ENCODE peak calls at places on chromosomes 4 and X, in ten cellular contexts. X is HT1080; W is activated CD4-positive, alpha-beta T cell treated with anti-CD3 and anti-CD28 coated beads, Interleukin-2, amount 10 ng/mL, durations not matched to agents 7 days and 5 days; L is HCT116; O is T47D; V is Ammon's horn; H is COR-L47; J is aorta; F is activated CD8-positive, alpha-beta memory T cell treated with anti-CD3 and anti-CD28 coated beads for 48 hours; G is fibroblast of the conjunctiva. R is an unnamed sample.

GRCh38 chrX:71636438-71637252 is 18.3 kb upstream of the CXCR3 start:
- DNase-seq in X (peak; percentile 33), W (no peak), L (no peak), O (no peak), V (peak; percentile 56), H (no peak), J (no peak), F (no peak), G (no peak), R (no peak)

GRCh38 chr4:152896819-152897218 is 39.3 kb upstream of the FHDC1 start:
- DNase-seq in X (no peak), W (no peak), L (no peak), O (no peak), V (no peak), H (no peak), J (no peak), F (no peak), G (no peak), R (no peak)

GRCh38 chr4:173281001-173281400 is 53.2 kb downstream of the HMGB2 start:
- DNase-seq in X (no peak), W (no peak), L (no peak), O (peak; percentile 4), V (no peak), H (no peak), J (no peak), F (no peak), G (no peak), R (no peak)

GRCh38 chr4:81807927-81808672 is 336.4 kb upstream of the RASGEF1B start:
- DNase-seq in X (peak; percentile 12), W (no peak), L (no peak), O (peak; percentile 17), V (no peak), H (peak; percentile 96), J (no peak), F (no peak), G (no peak), R (no peak)

GRCh38 chr4:75653845-75654503 is 19.2 kb downstream of the G3BP2 start:
- DNase-seq in X (peak; percentile 44), W (no peak), L (no peak), O (peak; percentile 48), V (peak; percentile 15), H (peak; percentile 31), J (no peak), F (no peak), G (no peak), R (no peak)

GRCh38 chrX:140548985-140549384 is 44.1 kb upstream of the SOX3 start:
- DNase-seq in X (no peak), W (no peak), L (no peak), O (no peak), V (no peak), H (no peak), J (no peak), F (no peak), G (no peak), R (no peak)

GRCh38 chr4:4780634-4781287 is 78.7 kb upstream of the MSX1 start:
- DNase-seq in X (peak; percentile 65), W (no peak), L (no peak), O (no peak), V (no peak), H (no peak), J (no peak), F (no peak), G (peak; percentile 45), R (no peak)

GRCh38 chrX:39133971-39134370 is 332.7 kb downstream of the MID1IP1 start:
- DNase-seq in X (no peak), W (peak; percentile 7), L (no peak), O (peak; percentile 46), V (no peak), H (no peak), J (no peak), F (no peak), G (no peak), R (no peak)

GRCh38 chr4:168076989-168077725 is 15.2 kb upstream of the ANXA10 start:
- DNase-seq in X (peak; percentile 37), W (peak; percentile 50), L (peak; percentile 88), O (peak; percentile 76), V (peak; percentile 70), H (peak; percentile 55), J (peak; percentile 41), F (no peak), G (peak; percentile 65), R (peak; percentile 0)

GRCh38 chrX:134990475-134991473 is at the start of gene SMIM10:
- DNase-seq in X (peak; percentile 8), W (peak; percentile 6), L (no peak), O (no peak), V (peak; percentile 25), H (no peak), J (peak; percentile 86), F (peak; percentile 18), G (peak; percentile 48), R (no peak)

GRCh38 chrX:146278381-146278780 is 460.8 kb downstream of the SLITRK2 start:
- DNase-seq in X (peak; percentile 8), W (no peak), L (no peak), O (peak; percentile 4), V (peak; percentile 6), H (no peak), J (no peak), F (no peak), G (no peak), R (no peak)

GRCh38 chr4:147194107-147194506 is 248.4 kb upstream of the TTC29 start:
- DNase-seq in X (no peak), W (no peak), L (no peak), O (no peak), V (no peak), H (no peak), J (no peak), F (no peak), G (no peak), R (no peak)

GRCh38 chr4:40699648-40700047 is 50.1 kb upstream of the NSUN7 start:
- DNase-seq in X (peak; percentile 72), W (no peak), L (no peak), O (no peak), V (no peak), H (no peak), J (no peak), F (no peak), G (peak; percentile 8), R (no peak)

GRCh38 chrX:100650841-100651240 is 6.8 kb downstream of the SRPX2 start:
- DNase-seq in X (no peak), W (no peak), L (no peak), O (no peak), V (no peak), H (no peak), J (no peak), F (no peak), G (no peak), R (no peak)

GRCh38 chr4:124334119-124334518 is 378.4 kb downstream of the ANKRD50 start:
- DNase-seq in X (peak; percentile 62), W (no peak), L (peak; percentile 60), O (peak; percentile 68), V (peak; percentile 44), H (peak; percentile 26), J (no peak), F (no peak), G (peak; percentile 79), R (no peak)

GRCh38 chrX:2907295-2907694 is 21.8 kb downstream of the ARSD start:
- DNase-seq in X (no peak), W (no peak), L (no peak), O (no peak), V (no peak), H (no peak), J (no peak), F (no peak), G (no peak), R (no peak)

GRCh38 chr4:102321260-102321991 is 23.9 kb downstream of the SLC39A8 start:
- DNase-seq in X (no peak), W (no peak), L (no peak), O (no peak), V (no peak), H (no peak), J (no peak), F (no peak), G (no peak), R (no peak)

GRCh38 chr4:153333874-153334273 is 10.6 kb upstream of the MND1 start:
- DNase-seq in X (peak; percentile 50), W (no peak), L (no peak), O (no peak), V (no peak), H (no peak), J (no peak), F (no peak), G (no peak), R (no peak)

GRCh38 chr4:17814140-17814539 is 3.4 kb downstream of the NCAPG start:
- DNase-seq in X (peak; percentile 82), W (no peak), L (no peak), O (no peak), V (no peak), H (no peak), J (no peak), F (no peak), G (no peak), R (no peak)

GRCh38 chr4:108370291-108370690 is 201.6 kb upstream of the LEF1 start:
- DNase-seq in X (no peak), W (no peak), L (no peak), O (no peak), V (no peak), H (no peak), J (no peak), F (peak; percentile 42), G (no peak), R (no peak)

GRCh38 chr4:163505374-163505773 is 10.9 kb downstream of the TMA16 start:
- DNase-seq in X (no peak), W (no peak), L (no peak), O (no peak), V (no peak), H (no peak), J (no peak), F (no peak), G (no peak), R (no peak)

GRCh38 chr4:76977731-76978350 is 28.3 kb downstream of the SEPTIN11 start:
- DNase-seq in X (peak; percentile 89), W (no peak), L (no peak), O (no peak), V (no peak), H (no peak), J (no peak), F (no peak), G (peak; percentile 60), R (no peak)

GRCh38 chr4:138196153-138196552 is 46.0 kb downstream of the SLC7A11 start:
- DNase-seq in X (no peak), W (no peak), L (no peak), O (no peak), V (no peak), H (no peak), J (no peak), F (no peak), G (no peak), R (no peak)

GRCh38 chr4:47705326-47705981 is 132.4 kb downstream of the CORIN start:
- DNase-seq in X (peak; percentile 28), W (no peak), L (no peak), O (peak; percentile 22), V (peak; percentile 7), H (peak; percentile 36), J (no peak), F (no peak), G (peak; percentile 13), R (no peak)

GRCh38 chr4:104210420-104210819 is 284.3 kb downstream of the CXXC4 start:
- DNase-seq in X (no peak), W (no peak), L (no peak), O (no peak), V (no peak), H (no peak), J (no peak), F (no peak), G (no peak), R (no peak)

GRCh38 chr4:181278941-181279340 is 964.3 kb upstream of the TENM3 start:
- DNase-seq in X (no peak), W (no peak), L (no peak), O (no peak), V (no peak), H (no peak), J (no peak), F (no peak), G (no peak), R (no peak)

GRCh38 chr4:92163348-92163747 is 140.4 kb upstream of the GRID2 start:
- DNase-seq in X (peak; percentile 10), W (no peak), L (peak; percentile 16), O (peak; percentile 26), V (no peak), H (no peak), J (no peak), F (no peak), G (no peak), R (no peak)

GRCh38 chr4:111031180-111031579 is 408.3 kb upstream of the PITX2 start:
- DNase-seq in X (peak; percentile 42), W (no peak), L (no peak), O (no peak), V (no peak), H (no peak), J (no peak), F (no peak), G (no peak), R (no peak)

R was measured in GOT3.